ENCODE peak calls at places on chromosomes 12 and 14, in eight cellular contexts. B, W, M, H, Q, R, O and S are unnamed samples.

GRCh38 chr12:5060958-5061357 is 17.3 kb downstream of the KCNA5 start:
- DNase-seq in B (no peak), W (no peak), M (no peak), H (no peak), Q (no peak), R (no peak), O (no peak), S (no peak)

GRCh38 chr12:125057708-125058107 is 7.5 kb upstream of the AACS start:
- DNase-seq in B (no peak), W (no peak), M (no peak), H (no peak), Q (no peak), R (no peak), O (no peak), S (no peak)

GRCh38 chr12:38886064-38886463 is 19.3 kb downstream of the CPNE8 start:
- DNase-seq in B (peak), W (no peak), M (no peak), H (peak), Q (peak), R (peak), O (no peak), S (no peak)

GRCh38 chr12:86838709-86839108 is 582.5 kb upstream of the MGAT4C start:
- DNase-seq in B (no peak), W (no peak), M (peak), H (no peak), Q (peak), R (no peak), O (no peak), S (no peak)

GRCh38 chr12:31326689-31327659 is 1.0 kb upstream of the SINHCAF start:
- DNase-seq in B (no peak), W (no peak), M (no peak), H (no peak), Q (no peak), R (no peak), O (no peak), S (no peak)

GRCh38 chr14:99576761-99577705 is 27.0 kb downstream of the CCDC85C start:
- DNase-seq in B (no peak), W (no peak), M (no peak), H (no peak), Q (no peak), R (no peak), O (no peak), S (no peak)

GRCh38 chr12:103169-103981 is 36.8 kb downstream of the IQSEC3 start:
- DNase-seq in B (peak), W (no peak), M (peak), H (no peak), Q (no peak), R (no peak), O (no peak), S (no peak)

GRCh38 chr12:54983536-54984102 is 943 bp downstream of the TESPA1 start:
- DNase-seq in B (no peak), W (no peak), M (no peak), H (no peak), Q (no peak), R (no peak), O (no peak), S (no peak)

GRCh38 chr12:75526655-75527511 is 15.5 kb upstream of the KRR1 start:
- DNase-seq in B (peak), W (peak), M (peak), H (peak), Q (no peak), R (peak), O (no peak), S (peak)

GRCh38 chr14:57526942-57527341 is 33.3 kb upstream of the CCDC198 start:
- DNase-seq in B (peak), W (no peak), M (peak), H (no peak), Q (no peak), R (no peak), O (no peak), S (peak)

GRCh38 chr12:33795536-33795935 is 226.8 kb upstream of the ALG10 start:
- DNase-seq in B (no peak), W (no peak), M (no peak), H (no peak), Q (no peak), R (peak), O (no peak), S (no peak)

GRCh38 chr12:93025145-93026103 is 96.3 kb upstream of the EEA1 start:
- DNase-seq in B (peak), W (peak), M (peak), H (peak), Q (no peak), R (peak), O (no peak), S (peak)

GRCh38 chr14:36556811-36557433 is 25.5 kb downstream of the NKX2-8 start:
- DNase-seq in B (peak), W (no peak), M (peak), H (peak), Q (no peak), R (peak), O (no peak), S (peak)

GRCh38 chr12:9662488-9662887 is 7.0 kb upstream of the CLEC2D start:
- DNase-seq in B (no peak), W (no peak), M (no peak), H (no peak), Q (no peak), R (no peak), O (no peak), S (no peak)

GRCh38 chr14:32370720-32371119 is 41.6 kb downstream of the AKAP6 start:
- DNase-seq in B (peak), W (peak), M (no peak), H (peak), Q (no peak), R (peak), O (no peak), S (no peak)

GRCh38 chr12:131437706-131438210 is 273.1 kb upstream of the SFSWAP start:
- DNase-seq in B (no peak), W (no peak), M (no peak), H (no peak), Q (no peak), R (no peak), O (no peak), S (no peak)

GRCh38 chr14:54487771-54488170 is 1.0 kb downstream of the GMFB start:
- DNase-seq in B (peak), W (no peak), M (peak), H (peak), Q (no peak), R (peak), O (no peak), S (no peak)

GRCh38 chr14:102140750-102141145 is 1.1 kb downstream of the WDR20 start:
- DNase-seq in B (no peak), W (no peak), M (no peak), H (peak), Q (no peak), R (peak), O (no peak), S (no peak)

GRCh38 chr14:102146423-102146822 is 6.7 kb downstream of the WDR20 start:
- DNase-seq in B (no peak), W (no peak), M (no peak), H (no peak), Q (no peak), R (no peak), O (no peak), S (no peak)

GRCh38 chr14:102141797-102142196 is 2.1 kb downstream of the WDR20 start:
- DNase-seq in B (no peak), W (no peak), M (peak), H (no peak), Q (no peak), R (no peak), O (no peak), S (no peak)

GRCh38 chr14:102145395-102145794 is 5.7 kb downstream of the WDR20 start:
- DNase-seq in B (no peak), W (no peak), M (no peak), H (no peak), Q (no peak), R (no peak), O (no peak), S (no peak)

DNA sequence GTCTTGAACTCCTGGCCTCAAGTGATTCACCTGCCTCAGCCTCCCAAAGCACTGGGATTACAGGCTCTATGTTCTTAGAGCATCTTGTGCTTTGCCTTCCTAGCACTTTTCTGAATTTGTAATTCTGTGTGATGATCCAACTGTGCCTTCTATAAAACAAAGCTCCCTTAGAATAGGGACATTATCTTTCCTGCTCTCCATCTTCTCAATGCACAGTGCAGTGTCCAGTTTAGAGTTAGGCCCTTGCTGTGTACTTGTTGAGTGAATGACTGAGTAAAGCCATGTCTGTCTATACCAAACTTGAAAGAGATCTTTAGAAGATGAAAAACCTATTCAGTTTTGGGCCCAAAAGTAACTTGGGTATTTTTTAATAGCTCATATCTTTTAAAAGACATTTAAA is 5.2 kb downstream of the WDR20 start:
- DNase-seq in B (no peak), W (no peak), M (no peak), H (no peak), Q (no peak), R (no peak), O (no peak), S (no peak)
- TF ChIP-seq CTCF in B (no peak), W (no peak), M (no peak), H (no peak), Q (no peak), R (no peak), O (no peak), S (no peak)

DNA sequence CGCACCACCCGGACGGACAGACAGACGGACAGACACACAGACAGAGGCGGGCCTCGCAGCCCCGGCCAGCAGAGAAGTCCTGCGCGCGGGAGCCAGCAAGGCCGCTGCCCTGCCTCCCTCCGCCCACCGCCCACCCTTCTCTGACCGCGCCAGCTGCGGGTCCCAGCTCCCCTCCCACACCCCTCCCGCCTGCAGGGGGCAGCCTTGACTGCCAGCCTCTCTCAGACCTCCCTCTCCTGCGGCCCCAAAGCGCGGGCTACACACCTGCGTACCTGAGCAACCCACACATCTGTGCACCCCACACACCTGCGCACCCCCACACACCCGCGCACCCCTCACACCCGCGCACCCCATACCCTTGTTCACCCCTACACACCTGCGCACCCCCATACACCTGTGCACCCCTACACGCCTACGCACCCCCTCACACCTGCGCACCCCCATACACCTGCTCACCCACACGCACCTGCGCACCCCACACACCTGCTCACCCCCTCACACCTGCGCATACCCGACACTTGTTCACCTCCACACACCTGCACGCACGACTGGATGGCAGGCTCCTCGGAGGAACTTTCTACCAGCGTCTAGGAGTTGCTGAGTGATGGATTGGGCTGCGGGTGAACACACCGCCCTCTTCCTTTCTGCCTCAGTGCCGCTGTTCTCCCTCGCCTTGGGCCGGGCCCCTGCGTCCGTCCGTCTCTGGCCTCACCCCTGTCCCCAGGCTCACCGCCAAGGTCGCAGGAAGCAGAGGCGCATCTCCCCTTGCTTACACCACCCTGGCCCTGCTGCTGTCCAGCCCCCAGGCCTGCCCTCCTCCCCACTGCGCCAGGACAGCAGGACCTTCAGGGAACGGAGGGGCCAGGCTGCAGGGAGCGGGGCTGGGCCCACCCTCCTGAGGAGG is 20.8 kb upstream of the TMEM106C start:
- DNase-seq in B (no peak), W (no peak), M (peak), H (no peak), Q (no peak), R (no peak), O (no peak), S (peak)
- TF ChIP-seq CTCF in B (peak), W (no peak), M (peak), H (no peak), Q (no peak), R (peak), O (no peak), S (peak)

GRCh38 chr12:130222519-130223255 is 60.4 kb downstream of the FZD10 start:
- DNase-seq in B (no peak), W (no peak), M (peak), H (no peak), Q (no peak), R (no peak), O (no peak), S (no peak)
- TF ChIP-seq CTCF in B (no peak), W (no peak), M (peak), H (no peak), Q (no peak), R (no peak), O (no peak), S (no peak)

DNA sequence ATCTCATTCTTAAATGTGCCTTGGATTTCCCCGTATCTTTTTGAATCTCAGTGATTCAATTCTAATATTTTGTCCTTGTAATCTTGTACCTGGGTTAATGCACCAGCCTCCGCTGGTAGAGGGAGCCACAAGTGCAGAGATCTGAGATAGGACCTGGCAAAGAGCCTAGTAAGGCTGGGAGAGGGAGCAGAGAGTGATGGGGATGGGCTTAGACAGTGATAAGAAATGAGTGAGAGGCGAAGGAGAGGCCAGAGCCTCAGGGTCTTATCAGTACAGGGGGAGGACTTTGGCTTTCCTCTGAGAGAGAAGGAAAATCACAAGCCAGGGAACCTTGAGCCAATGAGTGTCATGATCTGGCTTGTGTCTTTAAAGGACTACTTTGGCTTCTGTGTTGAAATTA is 30.5 kb upstream of the LMNTD1 start:
- DNase-seq in B (peak), W (no peak), M (peak), H (no peak), Q (no peak), R (peak), O (no peak), S (no peak)
- TF ChIP-seq CTCF in B (no peak), W (no peak), M (peak), H (no peak), Q (no peak), R (peak), O (peak), S (no peak)

GRCh38 chr12:6868211-6869048 is 1.1 kb downstream of the TPI1 start:
- DNase-seq in B (no peak), W (no peak), M (no peak), H (no peak), Q (no peak), R (no peak), O (no peak), S (no peak)
- TF ChIP-seq CTCF in B (no peak), W (peak), M (peak), H (peak), Q (no peak), R (peak), O (no peak), S (no peak)

DNA sequence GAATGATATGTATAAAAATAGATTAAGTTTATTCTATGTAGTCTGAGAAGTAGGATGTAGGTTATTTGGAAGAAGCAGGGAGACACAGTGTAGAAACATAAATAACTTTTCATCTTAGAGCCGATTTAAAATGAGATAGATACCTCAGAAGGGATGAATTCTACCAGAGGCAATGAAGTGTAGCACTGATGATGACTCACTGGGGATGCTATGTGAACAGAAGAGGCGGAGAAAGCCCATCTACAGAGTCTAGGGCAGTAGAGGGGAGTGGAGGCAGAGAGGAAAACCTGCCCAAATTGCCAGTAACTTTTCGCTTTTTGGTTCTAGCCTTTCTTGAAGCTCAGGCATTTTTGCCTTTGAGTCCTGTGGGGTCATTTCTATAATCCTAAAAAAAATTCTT is 451.8 kb downstream of the ATP23 start:
- DNase-seq in B (no peak), W (no peak), M (no peak), H (no peak), Q (no peak), R (peak), O (no peak), S (no peak)
- TF ChIP-seq CTCF in B (no peak), W (no peak), M (no peak), H (no peak), Q (no peak), R (no peak), O (no peak), S (no peak)

DNA sequence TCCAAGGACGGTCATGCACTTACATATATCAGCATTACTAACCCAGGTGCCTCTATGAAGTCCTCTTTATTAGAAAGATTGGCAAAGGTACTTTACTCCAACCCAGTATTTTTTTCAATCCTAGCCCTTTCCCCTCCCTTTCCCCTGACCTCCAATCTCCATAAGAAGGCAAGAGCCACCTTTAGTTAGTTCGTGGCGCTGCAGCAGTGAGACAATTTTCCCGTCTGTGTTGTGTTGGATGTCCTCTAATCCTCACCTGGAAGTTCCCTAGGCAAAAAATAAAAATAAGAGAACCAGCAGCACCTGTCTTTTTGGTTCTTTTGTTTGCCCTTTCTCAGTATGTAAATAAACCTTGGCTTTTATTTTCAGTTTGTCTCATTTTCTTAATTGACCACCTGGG is 439.6 kb upstream of the LRFN5 start:
- DNase-seq in B (no peak), W (no peak), M (peak), H (no peak), Q (no peak), R (no peak), O (no peak), S (no peak)
- TF ChIP-seq CTCF in B (no peak), W (no peak), M (peak), H (no peak), Q (no peak), R (no peak), O (no peak), S (no peak)

DNA sequence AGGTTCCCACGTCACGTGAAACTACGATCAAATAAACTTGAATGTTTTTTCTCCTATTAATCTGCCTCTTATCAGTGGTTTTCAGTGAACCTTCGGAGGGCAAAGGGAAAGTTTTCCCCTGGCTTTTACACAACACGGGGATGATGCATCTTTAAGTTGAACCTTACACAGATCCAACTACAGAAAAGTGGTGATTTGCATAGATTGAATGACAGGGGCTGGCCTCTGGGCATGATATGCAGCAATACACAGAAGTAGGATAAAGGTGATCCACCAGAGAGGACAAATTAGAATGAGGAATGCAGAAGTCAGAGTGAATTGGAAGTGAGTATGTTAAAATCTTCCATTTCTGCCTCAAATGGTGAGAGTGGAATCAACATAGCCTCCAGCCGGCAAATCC is 11.6 kb downstream of the GSG1 start:
- DNase-seq in B (no peak), W (no peak), M (no peak), H (no peak), Q (no peak), R (peak), O (no peak), S (no peak)
- TF ChIP-seq CTCF in B (no peak), W (no peak), M (no peak), H (no peak), Q (no peak), R (no peak), O (no peak), S (no peak)

GRCh38 chr12:79715308-79715707 is 24.5 kb upstream of the PAWR start:
- DNase-seq in B (no peak), W (no peak), M (no peak), H (no peak), Q (no peak), R (no peak), O (no peak), S (no peak)

GRCh38 chr12:79707830-79708229 is 17.1 kb upstream of the PAWR start:
- DNase-seq in B (no peak), W (no peak), M (no peak), H (no peak), Q (no peak), R (no peak), O (no peak), S (no peak)

GRCh38 chr12:79706156-79706555 is 15.4 kb upstream of the PAWR start:
- DNase-seq in B (no peak), W (no peak), M (no peak), H (peak), Q (no peak), R (peak), O (no peak), S (no peak)

GRCh38 chr12:79706676-79707075 is 15.9 kb upstream of the PAWR start:
- DNase-seq in B (no peak), W (no peak), M (no peak), H (peak), Q (no peak), R (peak), O (no peak), S (no peak)

GRCh38 chr12:79710707-79711483 is 20.1 kb upstream of the PAWR start:
- DNase-seq in B (no peak), W (no peak), M (peak), H (no peak), Q (no peak), R (no peak), O (no peak), S (no peak)
- TF ChIP-seq CTCF in B (no peak), W (no peak), M (peak), H (no peak), Q (no peak), R (no peak), O (no peak), S (no peak)